ENCODE peak calls at places on chromosomes 5 and 9, in seven cellular contexts. U, F, K, X, H, Z and C are unnamed samples.
A peak's percentile ranks its signal among the peaks of the same experiment; 100 is the strongest.

GRCh38 chr9:130172858-130173461 is 756 bp downstream of the NCS1 start:
- DNase-seq in K (peak; percentile 76), X (no peak), U (no peak), H (no peak), Z (no peak), F (no peak), C (no peak)

GRCh38 chr5:167820266-167820988 is 471.0 kb upstream of the WWC1 start:
- DNase-seq in Z (no peak), K (no peak), X (no peak), H (no peak), U (no peak), F (no peak), C (no peak)

GRCh38 chr5:111748304-111748763 is 8.7 kb downstream of the NREP start:
- DNase-seq in X (peak; percentile 63), Z (no peak), H (peak; percentile 80), K (peak; percentile 68), F (no peak), U (no peak), C (no peak)

GRCh38 chr9:114330636-114331035 is 967 bp downstream of the ORM2 start:
- DNase-seq in Z (no peak), U (no peak), F (no peak), X (no peak), H (no peak), K (no peak), C (no peak)

GRCh38 chr5:95955996-95956899 is 5.4 kb downstream of the ELL2 start:
- DNase-seq in K (no peak), Z (no peak), H (no peak), X (peak; percentile 62), F (no peak), U (no peak), C (no peak)

GRCh38 chr5:151721087-151721646 is 34.5 kb upstream of the SPARC start:
- DNase-seq in K (no peak), X (no peak), Z (no peak), F (no peak), H (no peak), U (no peak), C (no peak)

GRCh38 chr9:27726244-27727141 is 153.2 kb upstream of the C9orf72 start:
- DNase-seq in X (peak; percentile 54), H (peak; percentile 60), F (peak; percentile 93), U (peak; percentile 79), K (peak; percentile 7), Z (peak; percentile 82), C (peak; percentile 88)

GRCh38 chr9:7347556-7347955 is 452.0 kb downstream of the DMAC1 start:
- DNase-seq in K (no peak), X (no peak), Z (no peak), H (no peak), U (no peak), F (no peak), C (no peak)

GRCh38 chr9:81974764-81975163 is 13.8 kb upstream of the SPATA31D1 start:
- DNase-seq in H (no peak), X (no peak), U (no peak), F (no peak), K (no peak), Z (no peak), C (no peak)

GRCh38 chr9:134983506-134984371 is 66.0 kb upstream of the FCN1 start:
- DNase-seq in H (no peak), X (no peak), U (no peak), Z (no peak), F (no peak), K (no peak), C (no peak)

GRCh38 chr9:18362901-18363685 is 110.9 kb upstream of the ADAMTSL1 start:
- DNase-seq in U (peak; percentile 19), K (no peak), X (peak; percentile 13), F (no peak), H (peak; percentile 1), Z (no peak), C (no peak)